ENCODE peak calls at places on chromosomes 4 and X, in ten cellular contexts. W, E, I, P, N, Q, K, U, F and D are unnamed samples.

GRCh38 chr4:151766691-151767090 is 5.9 kb upstream of the GATB start:
- DNase-seq in W (no peak), E (no peak), I (no peak), P (no peak), N (no peak), Q (no peak), K (no peak), U (no peak), F (no peak), D (no peak)

GRCh38 chr4:126843492-126844067 is 789.2 kb upstream of the INTU start:
- DNase-seq in W (no peak), E (no peak), I (no peak), P (no peak), N (no peak), Q (no peak), K (no peak), U (no peak), F (no peak), D (no peak)

GRCh38 chrX:12118134-12118533 is 20.1 kb upstream of the FRMPD4 start:
- DNase-seq in W (no peak), E (no peak), I (no peak), P (no peak), N (no peak), Q (no peak), K (no peak), U (no peak), F (peak), D (no peak)

GRCh38 chrX:119755981-119756533 is 2.3 kb upstream of the SOWAHD start:
- DNase-seq in W (peak), E (no peak), I (no peak), P (no peak), N (no peak), Q (no peak), K (no peak), U (no peak), F (peak), D (no peak)

GRCh38 chrX:23803931-23804381 is 21.0 kb downstream of the SAT1 start:
- DNase-seq in W (peak), E (no peak), I (peak), P (peak), N (no peak), Q (peak), K (peak), U (peak), F (peak), D (no peak)

GRCh38 chr4:181007751-181008150 is 1235.5 kb upstream of the TENM3 start:
- DNase-seq in W (no peak), E (no peak), I (no peak), P (no peak), N (no peak), Q (no peak), K (no peak), U (no peak), F (no peak), D (no peak)

GRCh38 chr4:155009288-155009687 is 199.1 kb upstream of the NPY2R start:
- DNase-seq in W (no peak), E (no peak), I (no peak), P (no peak), N (no peak), Q (no peak), K (no peak), U (no peak), F (no peak), D (no peak)

GRCh38 chrX:120874678-120875557 is 748 bp downstream of the CT47B1 start:
- DNase-seq in W (no peak), E (no peak), I (no peak), P (no peak), N (no peak), Q (no peak), K (no peak), U (no peak), F (no peak), D (no peak)

GRCh38 chr4:139719381-139720101 is 53.9 kb downstream of the MGST2 start:
- DNase-seq in W (no peak), E (no peak), I (no peak), P (no peak), N (no peak), Q (no peak), K (no peak), U (no peak), F (no peak), D (no peak)

GRCh38 chr4:70196855-70197254 is 1.3 kb downstream of the ODAM start:
- DNase-seq in W (no peak), E (no peak), I (no peak), P (no peak), N (no peak), Q (no peak), K (no peak), U (no peak), F (no peak), D (no peak)

GRCh38 chrX:149865390-149865789 is 15.6 kb upstream of the MAGEA8 start:
- DNase-seq in W (no peak), E (no peak), I (no peak), P (no peak), N (no peak), Q (no peak), K (no peak), U (no peak), F (no peak), D (no peak)

GRCh38 chr4:105605493-105605892 is 53.1 kb downstream of the ARHGEF38 start:
- DNase-seq in W (no peak), E (no peak), I (no peak), P (no peak), N (no peak), Q (no peak), K (no peak), U (no peak), F (peak), D (no peak)

GRCh38 chr4:151646322-151646721 is 114.5 kb downstream of the GATB start:
- DNase-seq in W (no peak), E (no peak), I (no peak), P (no peak), N (no peak), Q (no peak), K (no peak), U (no peak), F (no peak), D (no peak)

GRCh38 chr4:25446611-25447010 is 69.5 kb downstream of the ANAPC4 start:
- DNase-seq in W (no peak), E (no peak), I (peak), P (no peak), N (no peak), Q (no peak), K (no peak), U (no peak), F (no peak), D (no peak)

GRCh38 chrX:104922206-104922621 is 298.3 kb downstream of the TEX13A start:
- DNase-seq in W (peak), E (no peak), I (peak), P (peak), N (peak), Q (peak), K (peak), U (no peak), F (peak), D (peak)

GRCh38 chrX:40652664-40653063 is 5.3 kb upstream of the CXorf38 start:
- DNase-seq in W (no peak), E (no peak), I (no peak), P (no peak), N (no peak), Q (no peak), K (no peak), U (no peak), F (no peak), D (no peak)

GRCh38 chr4:82667761-82668505 is 106.1 kb upstream of the TMEM150C start:
- DNase-seq in W (no peak), E (no peak), I (no peak), P (no peak), N (no peak), Q (no peak), K (no peak), U (no peak), F (no peak), D (no peak)

DNA sequence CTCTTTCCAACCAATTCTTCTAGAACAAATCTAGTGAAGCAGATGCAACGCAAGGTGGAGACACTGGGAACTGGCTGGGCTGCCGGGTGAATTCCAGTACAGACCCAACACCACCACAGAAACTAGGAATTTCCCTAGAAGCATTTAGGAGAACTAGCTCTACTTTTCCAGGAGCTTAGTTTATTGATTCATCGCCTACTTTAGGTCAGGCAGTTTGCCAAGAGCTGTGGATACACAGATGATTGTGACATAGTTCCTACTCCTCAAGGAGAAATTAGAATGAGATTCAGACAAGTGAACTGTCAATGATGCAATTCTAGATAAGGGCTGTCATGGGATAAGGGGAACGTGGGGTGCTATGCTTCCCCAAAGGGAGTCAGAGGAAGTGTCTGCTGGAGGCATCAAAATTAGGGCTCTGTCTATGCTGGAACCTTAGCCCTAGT is 350.0 kb downstream of the CAMK2D start:
- DNase-seq in W (no peak), E (no peak), I (peak), P (peak), N (peak), Q (no peak), K (peak), U (no peak), F (peak), D (peak)
- TF ChIP-seq CTCF in W (no peak), E (no peak), I (no peak), P (no peak), N (no peak), Q (no peak), K (no peak), U (no peak), F (peak), D (no peak)

GRCh38 chr4:110108470-110108869 is 89.9 kb downstream of the ELOVL6 start:
- DNase-seq in W (no peak), E (no peak), I (no peak), P (no peak), N (no peak), Q (no peak), K (no peak), U (no peak), F (no peak), D (no peak)

GRCh38 chr4:110107868-110108267 is 90.5 kb downstream of the ELOVL6 start:
- DNase-seq in W (no peak), E (no peak), I (no peak), P (no peak), N (no peak), Q (no peak), K (no peak), U (no peak), F (no peak), D (no peak)

GRCh38 chr4:110109455-110109854 is 89.0 kb downstream of the ELOVL6 start:
- DNase-seq in W (no peak), E (no peak), I (no peak), P (no peak), N (no peak), Q (no peak), K (no peak), U (no peak), F (no peak), D (no peak)

GRCh38 chr4:110106946-110107325 is 91.5 kb downstream of the ELOVL6 start:
- DNase-seq in W (no peak), E (no peak), I (no peak), P (no peak), N (no peak), Q (peak), K (no peak), U (no peak), F (peak), D (no peak)

DNA sequence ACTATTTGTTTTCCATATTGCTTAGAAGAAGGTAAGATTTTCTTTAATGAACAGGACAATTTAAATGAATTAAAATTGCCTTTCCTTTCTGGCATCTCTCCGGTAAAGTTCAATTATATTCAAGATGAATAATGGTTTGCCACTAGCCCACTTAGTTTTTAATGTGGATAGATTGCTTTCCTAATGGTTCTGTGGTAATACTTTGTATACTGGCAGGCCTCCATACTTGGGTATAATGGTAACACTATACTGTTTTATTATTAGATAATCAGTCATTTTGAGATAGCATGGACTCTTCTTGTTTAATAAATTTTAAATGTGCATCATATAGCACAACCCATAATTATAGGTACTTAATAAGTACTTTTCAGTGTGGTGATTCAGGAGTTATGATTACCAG is 89.5 kb downstream of the ELOVL6 start:
- DNase-seq in W (no peak), E (no peak), I (no peak), P (no peak), N (no peak), Q (no peak), K (no peak), U (no peak), F (no peak), D (no peak)
- TF ChIP-seq POLR2A in W (no peak), E (no peak), I (no peak), P (no peak), N (no peak), Q (no peak), K (no peak), U (no peak), F (no peak), D (no peak)

GRCh38 chr4:121943941-121944340 is 7.9 kb downstream of the TRPC3 start:
- DNase-seq in W (no peak), E (no peak), I (no peak), P (no peak), N (no peak), Q (no peak), K (no peak), U (no peak), F (no peak), D (no peak)
- TF ChIP-seq CTCF in W (no peak), E (no peak), I (no peak), P (no peak), N (no peak), Q (peak), K (no peak), U (no peak), F (no peak), D (no peak)

GRCh38 chr4:174120446-174121142 is 162.9 kb downstream of the FBXO8 start:
- DNase-seq in W (no peak), E (no peak), I (peak), P (peak), N (peak), Q (peak), K (peak), U (no peak), F (peak), D (peak)
- TF ChIP-seq POLR2A in W (no peak), E (no peak), I (no peak), P (no peak), N (no peak), Q (no peak), K (peak), U (no peak), F (no peak), D (no peak)

DNA sequence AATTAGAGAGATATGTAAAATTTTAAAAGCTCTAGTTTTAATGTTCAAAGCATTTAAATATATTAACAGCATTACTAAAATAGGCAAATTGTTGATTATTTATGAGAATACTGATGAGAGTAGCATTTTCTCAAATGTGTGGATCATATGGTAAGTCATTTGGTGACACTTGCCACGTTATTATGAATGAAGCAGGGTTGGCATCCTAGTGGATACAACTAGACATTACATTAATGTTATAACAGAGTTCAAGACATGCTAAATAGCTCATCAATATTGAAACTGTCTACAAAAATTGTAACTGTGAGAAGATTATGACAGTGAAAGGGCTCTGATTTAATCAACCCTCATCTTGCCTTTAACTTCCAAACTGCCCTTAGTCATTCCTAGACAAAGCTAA is 171.1 kb downstream of the PDGFC start:
- DNase-seq in W (no peak), E (no peak), I (no peak), P (no peak), N (no peak), Q (no peak), K (no peak), U (no peak), F (no peak), D (no peak)
- TF ChIP-seq CTCF in W (no peak), E (no peak), I (no peak), P (no peak), N (no peak), Q (no peak), K (no peak), U (no peak), F (no peak), D (no peak)

DNA sequence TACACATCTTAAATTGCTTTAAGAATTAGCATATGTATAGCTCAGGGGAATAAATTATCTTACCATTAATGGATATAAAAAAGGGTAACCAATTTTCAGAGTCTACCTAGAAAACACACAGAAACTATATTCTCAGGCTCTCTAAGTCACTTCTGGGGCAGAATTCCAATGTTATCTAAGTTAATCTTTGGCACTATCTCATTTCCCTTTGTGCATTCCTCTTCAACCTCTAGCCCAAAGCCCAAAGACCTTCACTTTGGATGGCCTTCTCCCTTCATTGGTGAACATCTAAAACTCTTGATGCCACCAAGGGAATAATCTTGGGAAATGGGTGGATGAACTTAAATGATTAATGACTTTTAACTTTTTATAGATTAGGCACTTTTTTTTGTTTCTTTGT is 108.3 kb downstream of the APBB2 start:
- DNase-seq in W (no peak), E (no peak), I (no peak), P (no peak), N (no peak), Q (peak), K (no peak), U (no peak), F (no peak), D (no peak)
- TF ChIP-seq POLR2A in W (no peak), E (no peak), I (no peak), P (no peak), N (no peak), Q (no peak), K (no peak), U (no peak), F (no peak), D (no peak)

GRCh38 chr4:73867783-73868182 is 1.4 kb upstream of the CXCL1 start:
- DNase-seq in W (peak), E (no peak), I (no peak), P (no peak), N (no peak), Q (no peak), K (no peak), U (no peak), F (no peak), D (peak)
- TF ChIP-seq CTCF in W (no peak), E (no peak), I (no peak), P (no peak), N (no peak), Q (no peak), K (no peak), U (no peak), F (no peak), D (no peak)